ENCODE peak calls at places on chromosomes 4 and X, in four cellular contexts. D is astrocyte of the spinal cord; K is stimulated activated CD8-positive, alpha-beta memory T cell treated with anti-CD3 and anti-CD28 coated beads, Interleukin-4, amount 100 ng/mL, for 24 hours; R is germinal center. Q is an unnamed sample.

GRCh38 chr4:67785528-67785927 is 31.3 kb upstream of the GNRHR start:
- DNase-seq in K (no peak), R (no peak), D (no peak), Q (no peak)

GRCh38 chr4:176949022-176949421 is 156.3 kb upstream of the VEGFC start:
- DNase-seq in D (peak), K (no peak), R (no peak), Q (no peak)

GRCh38 chr4:71004281-71004851 is 10.9 kb downstream of the DCK start:
- DNase-seq in D (no peak), K (peak), R (no peak), Q (no peak)

GRCh38 chr4:2934077-2934812 is 29.0 kb downstream of the NOP14 start:
- DNase-seq in K (no peak), R (peak), D (peak), Q (no peak)

GRCh38 chr4:86895692-86896488 is 3.7 kb upstream of the C4orf36 start:
- DNase-seq in D (peak), R (peak), K (no peak), Q (no peak)

GRCh38 chr4:4541040-4541631 is 712 bp downstream of the STX18 start:
- DNase-seq in R (peak), K (peak), D (peak), Q (no peak)

GRCh38 chr4:8829584-8829983 is 42.1 kb downstream of the HMX1 start:
- DNase-seq in D (no peak), K (no peak), R (no peak), Q (no peak)

GRCh38 chrX:153414838-153415552 is 3.7 kb downstream of the ZFP92 start:
- DNase-seq in K (no peak), R (no peak), D (no peak), Q (no peak)

GRCh38 chr4:876780-877179 is 50.9 kb upstream of the CPLX1 start:
- DNase-seq in R (no peak), K (no peak), D (no peak), Q (no peak)

GRCh38 chr4:122838034-122838433 is 11.4 kb downstream of the FGF2 start:
- DNase-seq in R (no peak), D (no peak), K (no peak), Q (no peak)

GRCh38 chrX:140917354-140918115 is 84.9 kb upstream of the SPANXB1 start:
- DNase-seq in K (no peak), R (no peak), D (no peak), Q (no peak)

GRCh38 chrX:120244735-120245498 is 5.7 kb upstream of the ZBTB33 start:
- DNase-seq in D (peak), R (peak), K (peak), Q (peak)

GRCh38 chr4:111641813-111642579 is 503.3 kb upstream of the FAM241A start:
- DNase-seq in R (peak), D (peak), K (no peak), Q (peak)

GRCh38 chr4:128310266-128310697 is 22.7 kb upstream of the PGRMC2 start:
- DNase-seq in K (no peak), D (no peak), R (no peak), Q (no peak)

GRCh38 chrX:74458738-74459137 is 37.4 kb downstream of the SLC16A2 start:
- DNase-seq in K (no peak), R (no peak), D (peak), Q (no peak)

GRCh38 chr4:129822708-129823504 is 727.0 kb downstream of the C4orf33 start:
- DNase-seq in D (peak), K (no peak), R (no peak), Q (no peak)

GRCh38 chrX:40064055-40064597 is 33.6 kb downstream of the BCOR start:
- DNase-seq in K (no peak), D (no peak), R (no peak), Q (no peak)

GRCh38 chrX:84441143-84441542 is 61.1 kb downstream of the HDX start:
- DNase-seq in K (no peak), D (no peak), R (no peak), Q (no peak)